ENCODE peak calls at places on chromosomes 12 and 14, in seven cellular contexts. T is mammary epithelial cell, G is endothelial cell of umbilical vein, V is HCT116, L is IMR-90, U is endodermal cell, B is neural progenitor cell. Q is an unnamed sample.

GRCh38 chr12:53989227-53990113 is 4.5 kb downstream of the HOXC10 start:
- DNase-seq in B (peak), V (no peak), T (peak), G (peak), U (no peak), L (peak), Q (peak)

GRCh38 chr12:122026706-122027328 is 5.1 kb downstream of the BCL7A start:
- DNase-seq in V (no peak), G (no peak), T (no peak), U (peak), L (no peak), B (no peak), Q (no peak)

GRCh38 chr12:92506460-92506859 is 196.3 kb upstream of the PLEKHG7 start:
- DNase-seq in T (no peak), L (no peak), V (no peak), G (peak), B (no peak), U (no peak), Q (no peak)

GRCh38 chr12:69894800-69895199 is 69.8 kb downstream of the MYRFL start:
- DNase-seq in T (no peak), L (no peak), G (no peak), B (no peak), V (no peak), U (peak), Q (no peak)

GRCh38 chr12:56804684-56805083 is 41.6 kb downstream of the HSD17B6 start:
- DNase-seq in L (no peak), V (no peak), B (no peak), T (no peak), G (no peak), U (peak), Q (no peak)

GRCh38 chr14:22483863-22484593 is 105.0 kb downstream of the DAD1 start:
- DNase-seq in G (no peak), V (no peak), L (no peak), T (no peak), U (no peak), B (no peak), Q (no peak)

GRCh38 chr12:94615284-94616216 is 34.8 kb downstream of the TMCC3 start:
- DNase-seq in T (peak), U (no peak), V (no peak), G (peak), B (no peak), L (peak), Q (no peak)

GRCh38 chr14:37573355-37573754 is 21.7 kb downstream of the FOXA1 start:
- DNase-seq in U (no peak), B (no peak), G (no peak), V (no peak), L (no peak), T (no peak), Q (no peak)

GRCh38 chr12:4911316-4911994 is 1.8 kb downstream of the KCNA1 start:
- DNase-seq in V (no peak), B (no peak), G (no peak), T (no peak), L (no peak), U (no peak), Q (peak)

GRCh38 chr14:23174266-23174665 is 9.2 kb downstream of the SLC7A8 start:
- DNase-seq in G (no peak), L (peak), B (no peak), V (no peak), T (peak), U (no peak), Q (no peak)

GRCh38 chr14:75881986-75882385 is 99.8 kb downstream of the TGFB3 start:
- DNase-seq in T (no peak), B (no peak), G (no peak), U (no peak), V (no peak), L (peak), Q (no peak)

GRCh38 chr12:119412811-119413794 is 78.6 kb downstream of the CCDC60 start:
- DNase-seq in G (peak), V (peak), T (peak), B (peak), L (peak), U (peak), Q (peak)

GRCh38 chr14:94486883-94487282 is 10.9 kb upstream of the SERPINA9 start:
- DNase-seq in V (no peak), T (no peak), L (no peak), G (no peak), U (no peak), B (peak), Q (no peak)

GRCh38 chr14:94483071-94483451 is 7.1 kb upstream of the SERPINA9 start:
- DNase-seq in T (no peak), V (no peak), G (no peak), L (no peak), B (no peak), U (no peak), Q (no peak)

GRCh38 chr14:94484476-94484875 is 8.5 kb upstream of the SERPINA9 start:
- DNase-seq in V (no peak), B (no peak), G (no peak), U (no peak), T (no peak), L (no peak), Q (no peak)

GRCh38 chr14:94483729-94484275 is 7.8 kb upstream of the SERPINA9 start:
- DNase-seq in T (peak), B (no peak), V (no peak), U (no peak), L (peak), G (no peak), Q (no peak)

GRCh38 chr14:94485944-94486841 is 10.2 kb upstream of the SERPINA9 start:
- DNase-seq in U (peak), T (peak), B (peak), L (peak), G (peak), V (peak), Q (no peak)
- H3K9ac ChIP-seq in U (no peak), T (no peak), B (no peak), L (no peak), G (no peak), V (peak), Q (no peak)

DNA sequence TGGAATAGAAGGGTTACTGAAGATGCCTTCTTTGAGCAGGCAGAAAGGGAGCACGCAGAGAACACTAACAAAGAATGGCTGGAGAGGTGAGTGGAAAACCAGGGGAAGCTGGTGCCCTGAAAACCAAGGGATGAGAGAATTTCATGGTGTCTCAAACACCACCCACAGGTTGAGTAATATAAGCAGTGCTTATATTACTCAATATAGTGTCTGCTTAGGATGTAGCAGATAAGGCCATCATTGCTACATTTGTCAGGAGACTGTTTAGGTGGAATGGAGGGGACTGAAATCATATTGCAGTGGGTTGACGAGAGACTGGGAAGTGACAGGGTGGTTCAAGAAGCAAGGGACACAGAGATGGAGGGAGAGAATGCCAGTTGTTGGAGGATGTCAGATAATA is 20.6 kb downstream of the PKP2 start:
- DNase-seq in G (no peak), L (no peak), V (no peak), U (no peak), T (no peak), B (no peak), Q (no peak)
- H3K4me3 ChIP-seq in G (no peak), L (no peak), V (no peak), U (no peak), T (no peak), B (no peak), Q (no peak)

GRCh38 chr14:96098309-96098998 is 59.3 kb downstream of the C14orf132 start:
- DNase-seq in T (peak), B (peak), L (peak), V (peak), U (peak), G (peak), Q (no peak)
- TF ChIP-seq CTCF in T (peak), B (peak), L (peak), V (peak), U (peak), G (peak), Q (peak)

DNA sequence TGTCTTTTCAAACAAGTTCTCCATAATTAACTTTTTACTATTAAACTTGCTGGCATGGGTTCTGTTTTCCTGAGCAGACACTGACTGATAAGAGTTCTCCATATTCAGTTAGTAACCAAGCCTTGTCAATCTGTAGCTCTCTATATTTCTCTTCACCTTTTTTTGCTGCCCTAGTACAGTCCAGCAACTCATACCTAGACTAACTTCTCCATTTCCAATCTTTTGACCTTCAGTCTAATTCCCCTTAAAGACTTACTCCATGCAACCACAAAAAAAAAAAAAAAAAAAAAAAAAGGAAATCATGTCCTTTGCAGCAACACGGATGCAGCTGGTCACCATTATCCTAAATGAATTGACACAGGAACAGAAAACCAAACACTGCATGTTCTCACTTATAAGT is 125.7 kb upstream of the KRAS start:
- DNase-seq in V (no peak), G (no peak), L (no peak), U (no peak), B (no peak), T (no peak), Q (no peak)
- H3K9ac ChIP-seq in V (no peak), G (no peak), L (no peak), U (no peak), B (no peak), T (no peak), Q (no peak)